ENCODE peak calls at places on chromosome 3, in eight cellular contexts. X, E, V, I, Q, W, F and T are unnamed samples.
A peak's percentile ranks its signal among the peaks of the same experiment; 100 is the strongest.

GRCh38 chr3:50122661-50123391 is 32.3 kb upstream of the SEMA3F start:
- DNase-seq in F (no peak), X (no peak), W (no peak), E (no peak), V (no peak), I (no peak), Q (no peak), T (no peak)

GRCh38 chr3:101567528-101568317 is 6.1 kb downstream of the TRMT10C start:
- DNase-seq in E (no peak), F (no peak), I (peak; percentile 85), X (no peak), V (no peak), W (no peak), Q (peak; percentile 38), T (no peak)

GRCh38 chr3:58411036-58411435 is 22.6 kb downstream of the PDHB start:
- DNase-seq in F (no peak), Q (no peak), I (no peak), E (no peak), V (no peak), W (no peak), X (no peak), T (no peak)

GRCh38 chr3:56988874-56989433 is 71.5 kb upstream of the SPATA12 start:
- DNase-seq in W (peak; percentile 71), F (peak; percentile 85), I (peak; percentile 68), E (peak; percentile 89), V (peak; percentile 91), X (peak; percentile 93), Q (peak; percentile 44), T (peak; percentile 69)

GRCh38 chr3:87298111-87298718 is 21.8 kb upstream of the POU1F1 start:
- DNase-seq in E (peak; percentile 41), I (peak; percentile 30), X (peak; percentile 60), F (no peak), V (peak; percentile 20), Q (peak; percentile 10), W (peak; percentile 36), T (peak; percentile 84)

GRCh38 chr3:78937486-78937885 is 830.3 kb downstream of the ROBO1 start:
- DNase-seq in Q (no peak), I (no peak), W (no peak), X (no peak), E (no peak), F (no peak), V (no peak), T (no peak)

GRCh38 chr3:72453686-72454085 is 394.6 kb downstream of the SHQ1 start:
- DNase-seq in E (no peak), V (no peak), X (no peak), W (no peak), I (no peak), F (no peak), Q (no peak), T (no peak)

GRCh38 chr3:71581451-71581980 is 2.0 kb downstream of the FOXP1 start:
- DNase-seq in V (no peak), Q (no peak), E (peak; percentile 38), F (peak; percentile 47), I (peak; percentile 44), W (no peak), X (peak; percentile 52), T (no peak)

GRCh38 chr3:148943531-148944200 is 47.7 kb upstream of the GYG1 start:
- DNase-seq in X (peak; percentile 87), W (peak; percentile 83), F (peak; percentile 23), I (peak; percentile 93), E (peak; percentile 87), Q (peak; percentile 74), V (peak; percentile 85), T (peak; percentile 87)

GRCh38 chr3:124951511-124952390 is 17.2 kb upstream of the MUC13 start:
- DNase-seq in I (peak; percentile 45), Q (peak; percentile 55), V (peak; percentile 5), W (peak; percentile 44), X (peak; percentile 27), F (peak; percentile 76), E (no peak), T (no peak)

GRCh38 chr3:55157736-55158135 is 229.9 kb upstream of the LRTM1 start:
- DNase-seq in I (peak; percentile 38), Q (peak; percentile 83), V (no peak), E (no peak), W (peak; percentile 79), X (no peak), F (no peak), T (no peak)

GRCh38 chr3:87462228-87462627 is 185.8 kb upstream of the POU1F1 start:
- DNase-seq in V (no peak), E (no peak), X (no peak), W (no peak), F (no peak), Q (no peak), I (no peak), T (no peak)

GRCh38 chr3:104521606-104522336 is 844.9 kb upstream of the ALCAM start:
- DNase-seq in V (no peak), Q (no peak), F (no peak), I (no peak), E (peak; percentile 31), W (no peak), X (no peak), T (no peak)

GRCh38 chr3:64748244-64748894 is 60.6 kb upstream of the ADAMTS9 start:
- DNase-seq in F (no peak), V (no peak), Q (no peak), X (no peak), E (no peak), I (no peak), W (no peak), T (no peak)

GRCh38 chr3:186318135-186318534 is 43.9 kb downstream of the DGKG start:
- DNase-seq in F (no peak), Q (peak; percentile 93), W (peak; percentile 65), V (no peak), E (no peak), I (no peak), X (no peak), T (no peak)

GRCh38 chr3:197408177-197408957 is 110.0 kb upstream of the DLG1 start:
- DNase-seq in Q (no peak), F (no peak), W (peak; percentile 47), I (peak; percentile 86), V (no peak), X (no peak), E (no peak), T (no peak)

GRCh38 chr3:140509534-140509933 is 168.3 kb upstream of the TRIM42 start:
- DNase-seq in F (no peak), Q (no peak), V (no peak), X (no peak), W (no peak), E (no peak), I (no peak), T (no peak)

GRCh38 chr3:55177749-55178148 is 249.9 kb upstream of the LRTM1 start:
- DNase-seq in I (no peak), F (no peak), V (no peak), E (no peak), X (no peak), Q (no peak), W (no peak), T (no peak)

GRCh38 chr3:16151109-16151508 is 23.4 kb upstream of the GALNT15 start:
- DNase-seq in F (peak; percentile 59), W (no peak), V (no peak), Q (peak; percentile 92), X (peak; percentile 59), I (peak; percentile 94), E (no peak), T (no peak)

GRCh38 chr3:189833266-189833665 is 202.1 kb downstream of the TP63 start:
- DNase-seq in V (no peak), W (no peak), Q (no peak), E (no peak), X (no peak), I (no peak), F (no peak), T (no peak)

GRCh38 chr3:12336099-12336498 is 47.2 kb downstream of the PPARG start:
- DNase-seq in X (no peak), W (no peak), E (no peak), Q (peak; percentile 50), F (no peak), I (peak; percentile 92), V (no peak), T (no peak)

GRCh38 chr3:48238506-48239085 is 2.3 kb upstream of the ZNF589 start:
- DNase-seq in F (no peak), V (no peak), E (no peak), I (no peak), X (no peak), W (no peak), Q (no peak), T (no peak)

GRCh38 chr3:57484563-57484962 is 59.6 kb downstream of the DNAH12 start:
- DNase-seq in E (no peak), F (no peak), I (no peak), V (no peak), Q (no peak), X (no peak), W (no peak), T (no peak)

GRCh38 chr3:120645083-120645800 is 36.8 kb downstream of the HGD start:
- DNase-seq in I (no peak), W (peak; percentile 52), F (no peak), E (no peak), V (no peak), Q (peak; percentile 40), X (peak; percentile 23), T (peak; percentile 33)

GRCh38 chr3:74643636-74644035 is 29.2 kb upstream of the CNTN3 start:
- DNase-seq in V (no peak), Q (no peak), X (no peak), W (peak; percentile 3), E (peak; percentile 11), F (no peak), I (peak; percentile 87), T (no peak)